ENCODE peak calls at places on chromosome 1, in seven cellular contexts. V, I, P, K, T, X and C are unnamed samples.

GRCh38 chr1:68961143-68961542 is 464.3 kb upstream of the DEPDC1 start:
- DNase-seq in V (no peak), I (no peak), P (no peak), K (no peak), T (no peak), X (no peak), C (no peak)

GRCh38 chr1:34984435-34985062 is 598 bp downstream of the TMEM35B start:
- DNase-seq in V (peak; percentile 33), I (no peak), P (peak; percentile 72), K (no peak), T (no peak), X (peak; percentile 78), C (peak; percentile 51)

GRCh38 chr1:184160942-184161698 is 109.6 kb downstream of the TSEN15 start:
- DNase-seq in V (peak; percentile 59), I (no peak), P (no peak), K (no peak), T (no peak), X (no peak), C (no peak)

GRCh38 chr1:84834419-84835064 is 58.5 kb downstream of the LPAR3 start:
- DNase-seq in V (peak; percentile 72), I (no peak), P (no peak), K (no peak), T (no peak), X (no peak), C (no peak)

GRCh38 chr1:212699839-212700596 is at the start of gene BATF3:
- DNase-seq in V (no peak), I (no peak), P (peak; percentile 56), K (peak; percentile 79), T (peak; percentile 88), X (peak; percentile 76), C (peak; percentile 63)

GRCh38 chr1:77438239-77438913 is 156.6 kb downstream of the AK5 start:
- DNase-seq in V (peak; percentile 79), I (no peak), P (no peak), K (no peak), T (no peak), X (no peak), C (no peak)

GRCh38 chr1:184905601-184906322 is 68.5 kb downstream of the NIBAN1 start:
- DNase-seq in V (no peak), I (no peak), P (no peak), K (no peak), T (no peak), X (no peak), C (no peak)

GRCh38 chr1:66809736-66810326 is 8.8 kb upstream of the INSL5 start:
- DNase-seq in V (peak; percentile 22), I (no peak), P (no peak), K (no peak), T (no peak), X (no peak), C (no peak)

GRCh38 chr1:198842686-198843085 is 203.8 kb downstream of the PTPRC start:
- DNase-seq in V (no peak), I (no peak), P (no peak), K (no peak), T (no peak), X (no peak), C (no peak)

GRCh38 chr1:161705537-161705936 is 1.5 kb upstream of the FCRLA start:
- DNase-seq in V (no peak), I (no peak), P (no peak), K (no peak), T (no peak), X (no peak), C (no peak)

GRCh38 chr1:226825746-226826100 is 44.7 kb upstream of the PSEN2 start:
- DNase-seq in V (no peak), I (no peak), P (no peak), K (no peak), T (no peak), X (no peak), C (no peak)

GRCh38 chr1:203039609-203040517 is 13.6 kb downstream of the PPFIA4 start:
- DNase-seq in V (no peak), I (no peak), P (no peak), K (no peak), T (no peak), X (no peak), C (peak; percentile 56)

GRCh38 chr1:36502616-36503015 is 19.9 kb upstream of the CSF3R start:
- DNase-seq in V (no peak), I (no peak), P (no peak), K (no peak), T (no peak), X (peak; percentile 8), C (no peak)

GRCh38 chr1:18297896-18298648 is 182.7 kb upstream of the KLHDC7A start:
- DNase-seq in V (no peak), I (no peak), P (no peak), K (no peak), T (no peak), X (no peak), C (no peak)

GRCh38 chr1:19165501-19165900 is 44.6 kb downstream of the UBR4 start:
- DNase-seq in V (no peak), I (no peak), P (no peak), K (no peak), T (no peak), X (no peak), C (no peak)

GRCh38 chr1:59685101-59685500 is 129.6 kb upstream of the HOOK1 start:
- DNase-seq in V (no peak), I (no peak), P (no peak), K (no peak), T (no peak), X (no peak), C (no peak)

GRCh38 chr1:16148329-16149092 is 7.4 kb downstream of the EPHA2 start:
- DNase-seq in V (no peak), I (no peak), P (no peak), K (no peak), T (no peak), X (no peak), C (no peak)
- TF ChIP-seq POLR2A in V (no peak), I (no peak), P (no peak), K (no peak), T (no peak), X (no peak), C (no peak)

GRCh38 chr1:107244734-107245495 is 104.1 kb downstream of the NTNG1 start:
- DNase-seq in V (no peak), I (no peak), P (no peak), K (no peak), T (no peak), X (no peak), C (no peak)
- TF ChIP-seq POLR2A in V (no peak), I (no peak), P (no peak), K (no peak), T (no peak), X (no peak), C (no peak)

GRCh38 chr1:236774926-236775325 is 20.2 kb upstream of the MTR start:
- DNase-seq in V (peak; percentile 15), I (no peak), P (no peak), K (no peak), T (no peak), X (no peak), C (no peak)

GRCh38 chr1:236773919-236774318 is 21.2 kb upstream of the MTR start:
- DNase-seq in V (no peak), I (no peak), P (no peak), K (no peak), T (no peak), X (no peak), C (peak; percentile 42)

DNA sequence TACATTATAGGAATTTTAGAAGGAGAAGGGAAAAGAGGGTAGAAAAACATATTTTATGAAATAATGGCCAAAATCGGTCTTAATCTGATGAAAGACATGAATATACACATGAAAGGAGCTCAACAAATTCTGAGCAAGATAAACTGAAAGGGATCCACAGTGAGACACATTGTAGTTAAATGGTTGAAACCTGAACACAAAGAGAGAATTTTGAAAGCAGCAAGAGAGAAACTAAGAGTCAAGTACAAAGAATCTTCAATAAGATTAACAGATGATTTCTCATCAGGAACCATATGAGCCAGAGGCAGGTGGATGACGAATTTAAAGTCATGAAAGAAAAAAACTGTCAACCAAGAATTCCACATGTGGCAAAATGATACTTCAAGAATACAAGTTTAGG is 15.8 kb upstream of the MTR start:
- DNase-seq in V (no peak), I (no peak), P (no peak), K (no peak), T (no peak), X (no peak), C (no peak)
- TF ChIP-seq POLR2A in V (no peak), I (no peak), P (no peak), K (no peak), T (no peak), X (no peak), C (no peak)

DNA sequence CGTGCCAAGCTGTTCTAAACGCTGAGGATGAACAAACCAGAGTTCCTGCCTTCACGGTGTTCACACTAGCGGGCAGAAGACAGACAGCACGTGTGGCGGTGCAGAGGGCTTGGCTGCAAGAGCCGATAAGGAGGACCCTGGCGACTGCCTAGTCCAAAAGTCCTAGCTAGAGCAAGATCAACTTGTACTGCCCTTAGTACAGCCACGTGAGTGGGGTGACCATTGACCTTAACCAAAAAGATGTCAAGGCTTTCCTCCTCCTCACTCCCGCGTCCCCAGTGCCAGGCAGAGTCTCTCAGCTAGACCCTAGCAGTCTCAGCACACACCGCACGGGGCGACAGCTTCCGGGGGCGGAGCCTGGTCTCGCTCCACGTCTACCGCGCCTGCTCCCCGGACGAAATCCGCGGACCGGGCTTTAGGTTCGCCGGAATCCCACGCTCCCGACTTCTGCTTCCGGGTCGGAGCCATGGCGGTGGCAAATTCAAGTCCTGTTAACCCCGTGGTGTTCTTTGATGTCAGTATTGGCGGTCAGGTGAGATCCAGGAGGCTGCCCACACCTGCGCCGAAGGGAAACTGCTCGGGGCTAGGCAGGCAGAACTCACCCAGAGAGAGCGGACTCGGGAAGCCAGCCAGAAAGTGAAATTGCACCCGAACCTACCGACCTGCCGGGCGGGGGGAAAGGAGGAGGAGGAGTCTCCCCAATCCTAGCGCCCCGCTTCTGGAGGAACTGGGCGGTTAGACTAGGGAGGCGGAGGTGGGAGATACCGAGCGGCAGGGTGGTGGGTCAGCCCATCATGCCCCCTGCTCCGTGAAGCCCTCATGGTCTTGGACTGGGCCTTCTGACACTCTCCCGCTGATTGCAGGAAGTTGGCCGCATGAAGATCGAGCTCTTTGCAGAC is at the start of gene PPIH:
- DNase-seq in V (peak; percentile 88), I (peak; percentile 75), P (peak; percentile 96), K (peak; percentile 97), T (peak; percentile 99), X (peak; percentile 96), C (peak; percentile 96)
- TF ChIP-seq POLR2A in V (peak; percentile 39), I (peak; percentile 90), P (no peak), K (no peak), T (no peak), X (peak; percentile 46), C (peak; percentile 92)

DNA sequence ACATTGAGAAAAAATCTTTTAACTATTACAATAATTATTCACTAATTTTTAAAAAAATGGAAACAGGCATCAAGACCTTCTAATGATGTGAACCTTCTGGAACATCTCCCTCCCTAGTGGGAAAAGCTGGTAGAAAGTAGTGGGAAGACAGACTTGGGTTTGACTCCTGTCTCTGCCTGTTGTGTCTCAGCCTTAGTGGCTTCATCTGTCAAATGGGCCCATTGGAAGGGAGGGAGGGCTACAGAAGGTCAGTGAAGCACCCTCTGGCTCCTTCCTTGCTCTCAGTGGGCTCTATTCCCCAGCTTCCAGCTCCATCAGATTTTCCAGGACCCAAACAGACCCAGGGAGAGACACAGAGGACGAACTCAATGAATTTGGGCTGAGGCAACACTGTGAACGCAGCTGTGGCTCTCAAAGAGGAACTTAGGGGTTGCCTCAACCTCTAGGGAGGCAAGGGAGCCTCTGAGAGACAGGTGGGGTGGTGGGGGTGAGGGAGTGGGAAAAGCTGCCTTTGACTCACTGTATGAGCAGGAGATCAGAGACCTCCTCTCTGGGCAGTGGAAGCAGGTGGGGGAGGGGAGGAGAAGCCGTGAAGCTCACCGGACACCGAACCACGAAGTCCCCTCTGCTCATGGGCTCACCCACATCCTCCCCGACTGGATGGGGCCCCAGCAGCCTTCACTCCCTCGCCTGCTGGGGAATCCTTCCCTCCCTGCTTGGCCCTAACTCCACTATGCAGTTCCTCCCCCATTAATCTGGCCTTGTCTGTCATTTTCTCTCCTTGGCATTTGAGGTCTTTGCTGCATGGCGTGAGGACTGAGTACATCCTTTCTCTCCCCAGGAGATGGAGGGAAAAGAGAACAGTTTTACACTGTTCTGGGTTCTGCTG is 4.5 kb downstream of the CNR2 start:
- DNase-seq in V (no peak), I (no peak), P (no peak), K (no peak), T (peak; percentile 88), X (no peak), C (peak; percentile 97)
- TF ChIP-seq POLR2A in V (no peak), I (peak; percentile 46), P (no peak), K (no peak), T (no peak), X (no peak), C (no peak)